ENCODE peak calls at places on chromosomes 6 and 20, in ten cellular contexts. One of them, this sample, is unnamed.

GRCh38 chr20:23106271-23106851 is 20.2 kb upstream of the CD93 start:
- DNase-seq in A549: no peak
- DNase-seq in lower lobe of right lung: no peak
- DNase-seq in activated T-helper 2 cell treated with anti-CD3 and anti-CD28 coated beads, Interferon-gamma antibody, Interleukin-2, Interleukin-4, amounts not matched to agents 10 μg/mL and 5 μg/mL and 100 μg/mL, durations not matched to agents 14 hours and 24 hours and 36 hours: no peak
- DNase-seq in ovary: no peak
- DNase-seq in CD14-positive monocyte: peak; percentile 60
- DNase-seq in A172: no peak
- DNase-seq in KBM-7: no peak
- DNase-seq in heart right ventricle: peak; percentile 44
- DNase-seq in RKO: no peak
- DNase-seq in this sample: no peak

GRCh38 chr6:61640463-61640862 is 645.6 kb downstream of the KHDRBS2 start:
- DNase-seq in A549: no peak
- DNase-seq in lower lobe of right lung: no peak
- DNase-seq in activated T-helper 2 cell treated with anti-CD3 and anti-CD28 coated beads, Interferon-gamma antibody, Interleukin-2, Interleukin-4, amounts not matched to agents 10 μg/mL and 5 μg/mL and 100 μg/mL, durations not matched to agents 14 hours and 24 hours and 36 hours: no peak
- DNase-seq in ovary: no peak
- DNase-seq in CD14-positive monocyte: no peak
- DNase-seq in A172: no peak
- DNase-seq in KBM-7: no peak
- DNase-seq in heart right ventricle: no peak
- DNase-seq in RKO: no peak
- DNase-seq in this sample: no peak

GRCh38 chr20:41293269-41294037 is 24.1 kb downstream of the ZHX3 start:
- DNase-seq in A549: no peak
- DNase-seq in lower lobe of right lung: no peak
- DNase-seq in activated T-helper 2 cell treated with anti-CD3 and anti-CD28 coated beads, Interferon-gamma antibody, Interleukin-2, Interleukin-4, amounts not matched to agents 10 μg/mL and 5 μg/mL and 100 μg/mL, durations not matched to agents 14 hours and 24 hours and 36 hours: no peak
- DNase-seq in ovary: no peak
- DNase-seq in CD14-positive monocyte: no peak
- DNase-seq in A172: no peak
- DNase-seq in KBM-7: no peak
- DNase-seq in heart right ventricle: no peak
- DNase-seq in RKO: no peak
- DNase-seq in this sample: no peak

GRCh38 chr20:8342401-8342800 is 210.3 kb downstream of the PLCB1 start:
- DNase-seq in A549: no peak
- DNase-seq in lower lobe of right lung: no peak
- DNase-seq in activated T-helper 2 cell treated with anti-CD3 and anti-CD28 coated beads, Interferon-gamma antibody, Interleukin-2, Interleukin-4, amounts not matched to agents 10 μg/mL and 5 μg/mL and 100 μg/mL, durations not matched to agents 14 hours and 24 hours and 36 hours: no peak
- DNase-seq in ovary: no peak
- DNase-seq in CD14-positive monocyte: no peak
- DNase-seq in A172: no peak
- DNase-seq in KBM-7: no peak
- DNase-seq in heart right ventricle: no peak
- DNase-seq in RKO: no peak
- DNase-seq in this sample: no peak

GRCh38 chr6:43671801-43672690 is 15.5 kb downstream of the MRPS18A start:
- DNase-seq in A549: no peak
- DNase-seq in lower lobe of right lung: no peak
- DNase-seq in activated T-helper 2 cell treated with anti-CD3 and anti-CD28 coated beads, Interferon-gamma antibody, Interleukin-2, Interleukin-4, amounts not matched to agents 10 μg/mL and 5 μg/mL and 100 μg/mL, durations not matched to agents 14 hours and 24 hours and 36 hours: no peak
- DNase-seq in ovary: no peak
- DNase-seq in CD14-positive monocyte: no peak
- DNase-seq in A172: no peak
- DNase-seq in KBM-7: no peak
- DNase-seq in heart right ventricle: no peak
- DNase-seq in RKO: no peak
- DNase-seq in this sample: no peak

GRCh38 chr6:83193747-83194582 is 808 bp downstream of the RWDD2A start:
- DNase-seq in A549: peak; percentile 53
- DNase-seq in lower lobe of right lung: peak; percentile 66
- DNase-seq in activated T-helper 2 cell treated with anti-CD3 and anti-CD28 coated beads, Interferon-gamma antibody, Interleukin-2, Interleukin-4, amounts not matched to agents 10 μg/mL and 5 μg/mL and 100 μg/mL, durations not matched to agents 14 hours and 24 hours and 36 hours: peak; percentile 11
- DNase-seq in ovary: peak; percentile 69
- DNase-seq in CD14-positive monocyte: peak; percentile 39
- DNase-seq in A172: no peak
- DNase-seq in KBM-7: peak; percentile 49
- DNase-seq in heart right ventricle: peak; percentile 37
- DNase-seq in RKO: peak; percentile 37
- DNase-seq in this sample: peak; percentile 51

GRCh38 chr6:152048921-152049320 is 241.4 kb downstream of the ESR1 start:
- DNase-seq in A549: no peak
- DNase-seq in lower lobe of right lung: no peak
- DNase-seq in activated T-helper 2 cell treated with anti-CD3 and anti-CD28 coated beads, Interferon-gamma antibody, Interleukin-2, Interleukin-4, amounts not matched to agents 10 μg/mL and 5 μg/mL and 100 μg/mL, durations not matched to agents 14 hours and 24 hours and 36 hours: no peak
- DNase-seq in ovary: no peak
- DNase-seq in CD14-positive monocyte: no peak
- DNase-seq in A172: no peak
- DNase-seq in KBM-7: no peak
- DNase-seq in heart right ventricle: no peak
- DNase-seq in RKO: no peak
- DNase-seq in this sample: no peak

GRCh38 chr6:67221226-67221625 is 1413.9 kb upstream of the ADGRB3 start:
- DNase-seq in A549: no peak
- DNase-seq in lower lobe of right lung: no peak
- DNase-seq in activated T-helper 2 cell treated with anti-CD3 and anti-CD28 coated beads, Interferon-gamma antibody, Interleukin-2, Interleukin-4, amounts not matched to agents 10 μg/mL and 5 μg/mL and 100 μg/mL, durations not matched to agents 14 hours and 24 hours and 36 hours: no peak
- DNase-seq in ovary: no peak
- DNase-seq in CD14-positive monocyte: no peak
- DNase-seq in A172: no peak
- DNase-seq in KBM-7: no peak
- DNase-seq in heart right ventricle: no peak
- DNase-seq in RKO: no peak
- DNase-seq in this sample: no peak

GRCh38 chr20:38340693-38341092 is 5.6 kb upstream of the LBP start:
- DNase-seq in A549: no peak
- DNase-seq in lower lobe of right lung: no peak
- DNase-seq in activated T-helper 2 cell treated with anti-CD3 and anti-CD28 coated beads, Interferon-gamma antibody, Interleukin-2, Interleukin-4, amounts not matched to agents 10 μg/mL and 5 μg/mL and 100 μg/mL, durations not matched to agents 14 hours and 24 hours and 36 hours: no peak
- DNase-seq in ovary: no peak
- DNase-seq in CD14-positive monocyte: no peak
- DNase-seq in A172: no peak
- DNase-seq in KBM-7: no peak
- DNase-seq in heart right ventricle: no peak
- DNase-seq in RKO: no peak
- DNase-seq in this sample: no peak

GRCh38 chr6:75124983-75125382 is 80.9 kb downstream of the COL12A1 start:
- DNase-seq in A549: no peak
- DNase-seq in lower lobe of right lung: no peak
- DNase-seq in activated T-helper 2 cell treated with anti-CD3 and anti-CD28 coated beads, Interferon-gamma antibody, Interleukin-2, Interleukin-4, amounts not matched to agents 10 μg/mL and 5 μg/mL and 100 μg/mL, durations not matched to agents 14 hours and 24 hours and 36 hours: no peak
- DNase-seq in ovary: no peak
- DNase-seq in CD14-positive monocyte: no peak
- DNase-seq in A172: no peak
- DNase-seq in KBM-7: no peak
- DNase-seq in heart right ventricle: no peak
- DNase-seq in RKO: no peak
- DNase-seq in this sample: no peak

GRCh38 chr6:95576621-95577316 is 566 bp upstream of the MANEA start:
- DNase-seq in A549: no peak
- DNase-seq in lower lobe of right lung: no peak
- DNase-seq in activated T-helper 2 cell treated with anti-CD3 and anti-CD28 coated beads, Interferon-gamma antibody, Interleukin-2, Interleukin-4, amounts not matched to agents 10 μg/mL and 5 μg/mL and 100 μg/mL, durations not matched to agents 14 hours and 24 hours and 36 hours: no peak
- DNase-seq in ovary: no peak
- DNase-seq in CD14-positive monocyte: no peak
- DNase-seq in A172: peak; percentile 2
- DNase-seq in KBM-7: peak; percentile 66
- DNase-seq in heart right ventricle: no peak
- DNase-seq in RKO: peak; percentile 68
- DNase-seq in this sample: no peak

GRCh38 chr20:59308493-59309201 is 8.2 kb downstream of the EDN3 start:
- DNase-seq in A549: peak; percentile 6
- DNase-seq in lower lobe of right lung: no peak
- DNase-seq in activated T-helper 2 cell treated with anti-CD3 and anti-CD28 coated beads, Interferon-gamma antibody, Interleukin-2, Interleukin-4, amounts not matched to agents 10 μg/mL and 5 μg/mL and 100 μg/mL, durations not matched to agents 14 hours and 24 hours and 36 hours: no peak
- DNase-seq in ovary: no peak
- DNase-seq in CD14-positive monocyte: no peak
- DNase-seq in A172: no peak
- DNase-seq in KBM-7: no peak
- DNase-seq in heart right ventricle: no peak
- DNase-seq in RKO: no peak
- DNase-seq in this sample: no peak

GRCh38 chr6:113651120-113651519 is 206.0 kb upstream of the MARCKS start:
- DNase-seq in A549: no peak
- DNase-seq in lower lobe of right lung: no peak
- DNase-seq in activated T-helper 2 cell treated with anti-CD3 and anti-CD28 coated beads, Interferon-gamma antibody, Interleukin-2, Interleukin-4, amounts not matched to agents 10 μg/mL and 5 μg/mL and 100 μg/mL, durations not matched to agents 14 hours and 24 hours and 36 hours: no peak
- DNase-seq in ovary: no peak
- DNase-seq in CD14-positive monocyte: no peak
- DNase-seq in A172: no peak
- DNase-seq in KBM-7: no peak
- DNase-seq in heart right ventricle: peak; percentile 78
- DNase-seq in RKO: no peak
- DNase-seq in this sample: peak; percentile 82

GRCh38 chr20:40144581-40144980 is 544.5 kb downstream of the MAFB start:
- DNase-seq in A549: no peak
- DNase-seq in lower lobe of right lung: no peak
- DNase-seq in activated T-helper 2 cell treated with anti-CD3 and anti-CD28 coated beads, Interferon-gamma antibody, Interleukin-2, Interleukin-4, amounts not matched to agents 10 μg/mL and 5 μg/mL and 100 μg/mL, durations not matched to agents 14 hours and 24 hours and 36 hours: no peak
- DNase-seq in ovary: no peak
- DNase-seq in CD14-positive monocyte: no peak
- DNase-seq in A172: no peak
- DNase-seq in KBM-7: no peak
- DNase-seq in heart right ventricle: no peak
- DNase-seq in RKO: no peak
- DNase-seq in this sample: no peak

GRCh38 chr6:90415178-90415577 is 118.5 kb upstream of the BACH2 start:
- DNase-seq in A549: no peak
- DNase-seq in lower lobe of right lung: no peak
- DNase-seq in activated T-helper 2 cell treated with anti-CD3 and anti-CD28 coated beads, Interferon-gamma antibody, Interleukin-2, Interleukin-4, amounts not matched to agents 10 μg/mL and 5 μg/mL and 100 μg/mL, durations not matched to agents 14 hours and 24 hours and 36 hours: no peak
- DNase-seq in ovary: no peak
- DNase-seq in CD14-positive monocyte: no peak
- DNase-seq in A172: no peak
- DNase-seq in KBM-7: no peak
- DNase-seq in heart right ventricle: no peak
- DNase-seq in RKO: no peak
- DNase-seq in this sample: no peak

GRCh38 chr6:52180787-52181558 is 5.2 kb upstream of the IL17A start:
- DNase-seq in A549: no peak
- DNase-seq in lower lobe of right lung: no peak
- DNase-seq in activated T-helper 2 cell treated with anti-CD3 and anti-CD28 coated beads, Interferon-gamma antibody, Interleukin-2, Interleukin-4, amounts not matched to agents 10 μg/mL and 5 μg/mL and 100 μg/mL, durations not matched to agents 14 hours and 24 hours and 36 hours: no peak
- DNase-seq in ovary: no peak
- DNase-seq in CD14-positive monocyte: no peak
- DNase-seq in A172: no peak
- DNase-seq in KBM-7: no peak
- DNase-seq in heart right ventricle: no peak
- DNase-seq in RKO: no peak
- DNase-seq in this sample: no peak

GRCh38 chr6:26394289-26394688 is 7.8 kb upstream of the BTN3A1 start:
- DNase-seq in A549: no peak
- DNase-seq in lower lobe of right lung: no peak
- DNase-seq in activated T-helper 2 cell treated with anti-CD3 and anti-CD28 coated beads, Interferon-gamma antibody, Interleukin-2, Interleukin-4, amounts not matched to agents 10 μg/mL and 5 μg/mL and 100 μg/mL, durations not matched to agents 14 hours and 24 hours and 36 hours: no peak
- DNase-seq in ovary: no peak
- DNase-seq in CD14-positive monocyte: no peak
- DNase-seq in A172: peak; percentile 77
- DNase-seq in KBM-7: no peak
- DNase-seq in heart right ventricle: peak; percentile 15
- DNase-seq in RKO: peak; percentile 53
- DNase-seq in this sample: no peak

GRCh38 chr6:90095788-90096187 is 200.9 kb downstream of the BACH2 start:
- DNase-seq in A549: no peak
- DNase-seq in lower lobe of right lung: no peak
- DNase-seq in activated T-helper 2 cell treated with anti-CD3 and anti-CD28 coated beads, Interferon-gamma antibody, Interleukin-2, Interleukin-4, amounts not matched to agents 10 μg/mL and 5 μg/mL and 100 μg/mL, durations not matched to agents 14 hours and 24 hours and 36 hours: no peak
- DNase-seq in ovary: no peak
- DNase-seq in CD14-positive monocyte: no peak
- DNase-seq in A172: no peak
- DNase-seq in KBM-7: no peak
- DNase-seq in heart right ventricle: no peak
- DNase-seq in RKO: no peak
- DNase-seq in this sample: no peak

GRCh38 chr6:40171343-40171742 is 237.1 kb upstream of the MOCS1 start:
- DNase-seq in A549: no peak
- DNase-seq in lower lobe of right lung: no peak
- DNase-seq in activated T-helper 2 cell treated with anti-CD3 and anti-CD28 coated beads, Interferon-gamma antibody, Interleukin-2, Interleukin-4, amounts not matched to agents 10 μg/mL and 5 μg/mL and 100 μg/mL, durations not matched to agents 14 hours and 24 hours and 36 hours: no peak
- DNase-seq in ovary: no peak
- DNase-seq in CD14-positive monocyte: no peak
- DNase-seq in A172: no peak
- DNase-seq in KBM-7: no peak
- DNase-seq in heart right ventricle: no peak
- DNase-seq in RKO: no peak
- DNase-seq in this sample: no peak

GRCh38 chr20:50594591-50595432 is 84.6 kb downstream of the PTPN1 start:
- DNase-seq in A549: no peak
- DNase-seq in lower lobe of right lung: no peak
- DNase-seq in activated T-helper 2 cell treated with anti-CD3 and anti-CD28 coated beads, Interferon-gamma antibody, Interleukin-2, Interleukin-4, amounts not matched to agents 10 μg/mL and 5 μg/mL and 100 μg/mL, durations not matched to agents 14 hours and 24 hours and 36 hours: no peak
- DNase-seq in ovary: no peak
- DNase-seq in CD14-positive monocyte: no peak
- DNase-seq in A172: no peak
- DNase-seq in KBM-7: no peak
- DNase-seq in heart right ventricle: no peak
- DNase-seq in RKO: no peak
- DNase-seq in this sample: no peak

GRCh38 chr6:167441653-167442644 is 117.1 kb downstream of the TTLL2 start:
- DNase-seq in A549: no peak
- DNase-seq in lower lobe of right lung: no peak
- DNase-seq in activated T-helper 2 cell treated with anti-CD3 and anti-CD28 coated beads, Interferon-gamma antibody, Interleukin-2, Interleukin-4, amounts not matched to agents 10 μg/mL and 5 μg/mL and 100 μg/mL, durations not matched to agents 14 hours and 24 hours and 36 hours: no peak
- DNase-seq in ovary: no peak
- DNase-seq in CD14-positive monocyte: no peak
- DNase-seq in A172: no peak
- DNase-seq in KBM-7: no peak
- DNase-seq in heart right ventricle: peak; percentile 22
- DNase-seq in RKO: no peak
- DNase-seq in this sample: no peak

GRCh38 chr6:3723966-3724365 is 27.5 kb downstream of the PXDC1 start:
- DNase-seq in A549: no peak
- DNase-seq in lower lobe of right lung: no peak
- DNase-seq in activated T-helper 2 cell treated with anti-CD3 and anti-CD28 coated beads, Interferon-gamma antibody, Interleukin-2, Interleukin-4, amounts not matched to agents 10 μg/mL and 5 μg/mL and 100 μg/mL, durations not matched to agents 14 hours and 24 hours and 36 hours: no peak
- DNase-seq in ovary: no peak
- DNase-seq in CD14-positive monocyte: no peak
- DNase-seq in A172: no peak
- DNase-seq in KBM-7: no peak
- DNase-seq in heart right ventricle: no peak
- DNase-seq in RKO: no peak
- DNase-seq in this sample: no peak

GRCh38 chr6:99030915-99031314 is 83.2 kb upstream of the FBXL4 start:
- DNase-seq in A549: no peak
- DNase-seq in lower lobe of right lung: no peak
- DNase-seq in activated T-helper 2 cell treated with anti-CD3 and anti-CD28 coated beads, Interferon-gamma antibody, Interleukin-2, Interleukin-4, amounts not matched to agents 10 μg/mL and 5 μg/mL and 100 μg/mL, durations not matched to agents 14 hours and 24 hours and 36 hours: no peak
- DNase-seq in ovary: no peak
- DNase-seq in CD14-positive monocyte: no peak
- DNase-seq in A172: no peak
- DNase-seq in KBM-7: no peak
- DNase-seq in heart right ventricle: no peak
- DNase-seq in RKO: no peak
- DNase-seq in this sample: no peak

GRCh38 chr6:147005499-147005898 is 198.7 kb upstream of the STXBP5 start:
- DNase-seq in A549: no peak
- DNase-seq in lower lobe of right lung: no peak
- DNase-seq in activated T-helper 2 cell treated with anti-CD3 and anti-CD28 coated beads, Interferon-gamma antibody, Interleukin-2, Interleukin-4, amounts not matched to agents 10 μg/mL and 5 μg/mL and 100 μg/mL, durations not matched to agents 14 hours and 24 hours and 36 hours: no peak
- DNase-seq in ovary: no peak
- DNase-seq in CD14-positive monocyte: no peak
- DNase-seq in A172: no peak
- DNase-seq in KBM-7: no peak
- DNase-seq in heart right ventricle: no peak
- DNase-seq in RKO: no peak
- DNase-seq in this sample: no peak

GRCh38 chr6:117513778-117514371 is 31.4 kb downstream of the DCBLD1 start:
- DNase-seq in A549: no peak
- DNase-seq in lower lobe of right lung: no peak
- DNase-seq in activated T-helper 2 cell treated with anti-CD3 and anti-CD28 coated beads, Interferon-gamma antibody, Interleukin-2, Interleukin-4, amounts not matched to agents 10 μg/mL and 5 μg/mL and 100 μg/mL, durations not matched to agents 14 hours and 24 hours and 36 hours: no peak
- DNase-seq in ovary: no peak
- DNase-seq in CD14-positive monocyte: no peak
- DNase-seq in A172: no peak
- DNase-seq in KBM-7: no peak
- DNase-seq in heart right ventricle: no peak
- DNase-seq in RKO: no peak
- DNase-seq in this sample: no peak

GRCh38 chr6:21946298-21946783 is 350.5 kb downstream of the PRL start:
- DNase-seq in A549: no peak
- DNase-seq in lower lobe of right lung: no peak
- DNase-seq in activated T-helper 2 cell treated with anti-CD3 and anti-CD28 coated beads, Interferon-gamma antibody, Interleukin-2, Interleukin-4, amounts not matched to agents 10 μg/mL and 5 μg/mL and 100 μg/mL, durations not matched to agents 14 hours and 24 hours and 36 hours: no peak
- DNase-seq in ovary: no peak
- DNase-seq in CD14-positive monocyte: no peak
- DNase-seq in A172: peak; percentile 94
- DNase-seq in KBM-7: no peak
- DNase-seq in heart right ventricle: no peak
- DNase-seq in RKO: no peak
- DNase-seq in this sample: no peak

GRCh38 chr6:25022140-25022553 is 86.4 kb upstream of the RIPOR2 start:
- DNase-seq in A549: no peak
- DNase-seq in lower lobe of right lung: no peak
- DNase-seq in activated T-helper 2 cell treated with anti-CD3 and anti-CD28 coated beads, Interferon-gamma antibody, Interleukin-2, Interleukin-4, amounts not matched to agents 10 μg/mL and 5 μg/mL and 100 μg/mL, durations not matched to agents 14 hours and 24 hours and 36 hours: no peak
- DNase-seq in ovary: no peak
- DNase-seq in CD14-positive monocyte: no peak
- DNase-seq in A172: no peak
- DNase-seq in KBM-7: no peak
- DNase-seq in heart right ventricle: no peak
- DNase-seq in RKO: no peak
- DNase-seq in this sample: no peak

GRCh38 chr20:31811796-31812728 is 7.1 kb upstream of the MYLK2 start:
- DNase-seq in A549: no peak
- DNase-seq in lower lobe of right lung: no peak
- DNase-seq in activated T-helper 2 cell treated with anti-CD3 and anti-CD28 coated beads, Interferon-gamma antibody, Interleukin-2, Interleukin-4, amounts not matched to agents 10 μg/mL and 5 μg/mL and 100 μg/mL, durations not matched to agents 14 hours and 24 hours and 36 hours: no peak
- DNase-seq in ovary: no peak
- DNase-seq in CD14-positive monocyte: no peak
- DNase-seq in A172: peak; percentile 92
- DNase-seq in KBM-7: peak; percentile 49
- DNase-seq in heart right ventricle: no peak
- DNase-seq in RKO: no peak
- DNase-seq in this sample: no peak